ENCODE peak calls at places on chromosomes 7 and 10, in five cellular contexts. N is GM12891, K is SK-N-SH, S is HCT116, G is sigmoid colon. L is an unnamed sample.

GRCh38 chr10:90937645-90938258 is 16.9 kb upstream of the ANKRD1 start:
- DNase-seq in N (no peak), K (no peak), S (no peak), G (no peak), L (no peak)

GRCh38 chr10:44309939-44310761 is 74.7 kb downstream of the CXCL12 start:
- DNase-seq in N (no peak), K (no peak), S (no peak), G (no peak), L (peak; percentile 70)

GRCh38 chr7:22166928-22167327 is 190.0 kb downstream of the RAPGEF5 start:
- DNase-seq in N (no peak), K (no peak), S (no peak), G (no peak), L (no peak)

GRCh38 chr7:3880221-3880935 is 579.3 kb downstream of the SDK1 start:
- DNase-seq in N (no peak), K (peak; percentile 74), S (no peak), G (no peak), L (peak; percentile 74)

GRCh38 chr7:19353158-19353557 is 207.9 kb upstream of the FERD3L start:
- DNase-seq in N (no peak), K (no peak), S (no peak), G (no peak), L (no peak)

GRCh38 chr10:122531935-122532334 is 28.6 kb upstream of the DMBT1 start:
- DNase-seq in N (no peak), K (no peak), S (no peak), G (no peak), L (no peak)

GRCh38 chr7:157792241-157792950 is 455.6 kb downstream of the DNAJB6 start:
- DNase-seq in N (no peak), K (no peak), S (no peak), G (no peak), L (no peak)

GRCh38 chr10:125060486-125060850 is 99.9 kb downstream of the CTBP2 start:
- DNase-seq in N (no peak), K (no peak), S (no peak), G (no peak), L (no peak)

GRCh38 chr10:29735628-29736324 is 101.0 kb upstream of the SVIL start:
- DNase-seq in N (peak; percentile 91), K (peak; percentile 97), S (peak; percentile 80), G (peak; percentile 96), L (peak; percentile 97)

GRCh38 chr10:129511086-129511485 is 44.0 kb downstream of the MGMT start:
- DNase-seq in N (no peak), K (no peak), S (no peak), G (no peak), L (no peak)

GRCh38 chr10:89773081-89773480 is 71.7 kb downstream of the KIF20B start:
- DNase-seq in N (no peak), K (no peak), S (no peak), G (no peak), L (no peak)

GRCh38 chr7:55140221-55140980 is 121.6 kb downstream of the EGFR start:
- DNase-seq in N (no peak), K (no peak), S (no peak), G (peak; percentile 80), L (peak; percentile 89)

GRCh38 chr10:44300666-44301649 is 83.9 kb downstream of the CXCL12 start:
- DNase-seq in N (no peak), K (peak; percentile 55), S (peak; percentile 47), G (no peak), L (peak; percentile 68)

GRCh38 chr7:14754631-14755030 is 147.9 kb downstream of the DGKB start:
- DNase-seq in N (no peak), K (no peak), S (no peak), G (no peak), L (no peak)

GRCh38 chr7:91089382-91089963 is 174.8 kb upstream of the FZD1 start:
- DNase-seq in N (no peak), K (peak; percentile 34), S (peak; percentile 26), G (no peak), L (no peak)

GRCh38 chr10:112585052-112585451 is 138.0 kb downstream of the VTI1A start:
- DNase-seq in N (no peak), K (no peak), S (peak; percentile 36), G (no peak), L (no peak)

GRCh38 chr7:18445483-18445882 is 50.1 kb upstream of the HDAC9 start:
- DNase-seq in N (no peak), K (peak; percentile 37), S (no peak), G (no peak), L (no peak)

GRCh38 chr7:130365093-130365492 is 15.2 kb upstream of the CPA1 start:
- DNase-seq in N (no peak), K (no peak), S (no peak), G (no peak), L (no peak)

GRCh38 chr7:4091767-4092166 is 590.3 kb upstream of the FOXK1 start:
- DNase-seq in N (no peak), K (no peak), S (no peak), G (no peak), L (no peak)

GRCh38 chr10:21284301-21284700 is 241.2 kb downstream of the SKIDA1 start:
- DNase-seq in N (no peak), K (no peak), S (no peak), G (no peak), L (no peak)

GRCh38 chr7:112205348-112206237 is 606 bp downstream of the DOCK4 start:
- DNase-seq in N (peak; percentile 13), K (peak; percentile 83), S (peak; percentile 7), G (peak; percentile 75), L (no peak)

GRCh38 chr10:101140084-101140949 is 9.2 kb downstream of the TLX1 start:
- DNase-seq in N (no peak), K (peak; percentile 47), S (no peak), G (no peak), L (no peak)

GRCh38 chr7:17380696-17381662 is 82.5 kb downstream of the AHR start:
- DNase-seq in N (no peak), K (no peak), S (no peak), G (no peak), L (no peak)

GRCh38 chr10:106559442-106559841 is 605.1 kb downstream of the SORCS1 start:
- DNase-seq in N (no peak), K (no peak), S (no peak), G (no peak), L (no peak)

GRCh38 chr7:118352854-118353453 is 128.4 kb downstream of the ANKRD7 start:
- DNase-seq in N (no peak), K (peak; percentile 16), S (peak; percentile 52), G (no peak), L (no peak)

GRCh38 chr7:80060218-80060806 is 74.3 kb upstream of the GNAI1 start:
- DNase-seq in N (no peak), K (peak; percentile 44), S (peak; percentile 63), G (no peak), L (no peak)

GRCh38 chr10:14601872-14602725 is 172.6 kb downstream of the FAM107B start:
- DNase-seq in N (peak; percentile 29), K (no peak), S (peak; percentile 52), G (no peak), L (no peak)

GRCh38 chr10:129909080-129909479 is 55.0 kb downstream of the EBF3 start:
- DNase-seq in N (no peak), K (no peak), S (no peak), G (no peak), L (no peak)

GRCh38 chr7:123410273-123410928 is 124.0 kb downstream of the IQUB start:
- DNase-seq in N (no peak), K (no peak), S (no peak), G (no peak), L (no peak)

GRCh38 chr10:11451640-11452260 is 159.7 kb downstream of the USP6NL start:
- DNase-seq in N (no peak), K (no peak), S (no peak), G (no peak), L (no peak)

GRCh38 chr7:30561389-30561788 is 33.3 kb upstream of the GARS1 start:
- DNase-seq in N (no peak), K (no peak), S (no peak), G (no peak), L (no peak)

DNA sequence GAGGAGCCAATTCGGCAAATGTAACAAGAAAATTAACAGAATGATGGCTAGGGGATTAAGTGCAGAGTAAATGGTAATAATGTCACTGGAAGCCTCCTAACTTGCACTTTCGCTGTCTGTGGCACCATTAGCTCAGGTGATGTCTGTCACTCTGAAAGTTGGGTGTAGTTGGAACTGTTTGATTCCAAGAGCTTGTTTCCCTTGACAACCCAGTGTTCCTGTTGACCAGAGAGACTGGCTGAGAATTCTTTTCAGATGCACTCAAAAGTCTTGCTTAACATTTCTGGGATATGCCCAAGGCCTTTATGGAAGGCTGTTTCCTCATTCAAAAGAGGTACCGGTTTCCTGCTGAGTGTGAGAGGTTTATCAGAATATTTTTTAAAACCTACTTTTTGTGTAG is 49.6 kb downstream of the PLPP4 start:
- DNase-seq in N (no peak), K (no peak), S (no peak), G (no peak), L (no peak)
- TF ChIP-seq POLR2AphosphoS5 in N (no peak), K (no peak), S (no peak), G (no peak), L (no peak)

DNA sequence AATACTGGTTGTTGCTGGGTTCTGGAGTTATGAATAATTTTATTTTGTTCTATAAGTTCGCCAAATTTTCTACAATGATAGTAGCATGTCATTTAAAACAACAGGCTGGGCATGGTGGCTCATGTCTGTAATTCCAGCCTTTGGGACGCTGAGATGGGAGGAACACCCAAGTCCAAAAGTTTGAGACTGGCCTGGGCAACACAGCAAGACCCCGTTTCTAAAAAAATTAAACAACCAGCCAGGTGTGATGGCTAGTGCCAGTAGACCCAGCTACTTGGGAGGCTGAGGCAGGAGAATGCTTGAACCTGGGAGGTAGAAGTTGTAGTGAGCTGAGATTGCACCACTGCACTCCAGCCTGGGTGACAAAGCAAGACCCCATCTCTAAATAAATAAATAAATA is 347.7 kb downstream of the PARD3 start:
- DNase-seq in N (no peak), K (no peak), S (no peak), G (no peak), L (no peak)
- TF ChIP-seq POLR2AphosphoS5 in N (no peak), K (no peak), S (no peak), G (no peak), L (no peak)

DNA sequence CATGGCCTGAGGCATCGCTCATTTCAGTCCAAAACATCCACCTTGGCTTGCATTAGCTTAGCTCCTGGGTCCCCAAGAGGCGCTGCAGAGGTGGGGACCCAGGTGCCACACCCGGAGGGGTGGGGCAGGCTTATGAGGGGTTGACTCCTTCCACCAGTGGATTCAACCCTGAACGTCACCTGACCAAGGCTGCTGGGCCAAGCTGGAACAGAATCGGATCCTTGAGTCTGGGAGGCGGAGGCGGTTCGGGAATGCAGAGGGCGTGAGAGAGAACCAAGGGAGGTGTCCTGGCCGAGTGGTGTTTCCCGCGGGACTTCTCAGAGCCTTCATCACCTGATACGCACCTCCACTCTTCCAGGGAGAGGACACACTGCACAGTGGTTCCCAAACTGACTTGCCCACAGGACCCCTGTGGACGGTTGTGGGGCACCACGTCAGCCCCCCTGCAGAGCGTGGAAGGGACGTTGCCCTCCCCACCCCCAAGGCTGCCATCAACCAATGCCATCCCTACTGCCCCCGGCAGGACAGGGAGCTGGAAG is 4.5 kb upstream of the MICALL2 start:
- DNase-seq in N (no peak), K (no peak), S (no peak), G (no peak), L (no peak)
- TF ChIP-seq POLR2AphosphoS5 in N (no peak), K (no peak), S (no peak), G (no peak), L (no peak)

DNA sequence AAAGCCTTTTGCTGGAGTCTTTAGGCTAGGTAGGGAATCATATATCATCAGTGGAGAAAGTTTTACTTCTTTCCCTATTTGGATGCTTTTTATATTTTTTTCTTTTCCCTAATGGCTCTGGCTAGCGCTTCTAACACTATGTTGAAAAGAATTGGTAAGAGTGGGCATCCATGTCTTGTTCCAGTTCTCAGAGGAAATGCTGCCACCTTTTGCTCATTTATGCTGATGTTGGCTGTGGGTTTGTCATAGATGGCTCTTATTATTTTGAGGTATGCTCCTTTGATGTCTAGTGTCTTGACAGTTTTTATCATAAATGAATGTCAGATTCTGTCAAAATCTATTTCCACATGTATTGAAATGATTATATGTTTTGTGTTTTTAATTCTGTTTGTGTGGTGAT is 1544.1 kb downstream of the REEP3 start:
- DNase-seq in N (no peak), K (no peak), S (no peak), G (no peak), L (no peak)
- TF ChIP-seq POLR2AphosphoS5 in N (no peak), K (no peak), S (no peak), G (no peak), L (no peak)